ENCODE peak calls at places on chromosomes 16 and 17, in ten cellular contexts. One of them, this sample, is unnamed.

GRCh38 chr16:4924593-4925378 is 12.2 kb downstream of the PPL start:
- DNase-seq in heart left ventricle: no peak
- DNase-seq in HepG2: peak; percentile 84
- DNase-seq in stomach: peak; percentile 74
- DNase-seq in Peyer's patch: peak; percentile 66
- DNase-seq in A549: no peak
- DNase-seq in right lobe of liver: peak; percentile 91
- DNase-seq in transverse colon: peak; percentile 25
- DNase-seq in H54: no peak
- DNase-seq in tibial nerve: no peak
- DNase-seq in this sample: no peak

GRCh38 chr16:85796599-85796998 is 2.7 kb downstream of the EMC8 start:
- DNase-seq in heart left ventricle: no peak
- DNase-seq in HepG2: peak; percentile 17
- DNase-seq in stomach: no peak
- DNase-seq in Peyer's patch: no peak
- DNase-seq in A549: no peak
- DNase-seq in right lobe of liver: no peak
- DNase-seq in transverse colon: no peak
- DNase-seq in H54: no peak
- DNase-seq in tibial nerve: no peak
- DNase-seq in this sample: no peak

GRCh38 chr17:80673152-80673920 is 128.7 kb downstream of the RPTOR start:
- DNase-seq in heart left ventricle: no peak
- DNase-seq in HepG2: peak; percentile 98
- DNase-seq in stomach: no peak
- DNase-seq in Peyer's patch: no peak
- DNase-seq in A549: no peak
- DNase-seq in right lobe of liver: no peak
- DNase-seq in transverse colon: no peak
- DNase-seq in H54: no peak
- DNase-seq in tibial nerve: no peak
- DNase-seq in this sample: no peak

GRCh38 chr17:79950711-79951110 is 85.0 kb downstream of the TBC1D16 start:
- DNase-seq in heart left ventricle: no peak
- DNase-seq in HepG2: no peak
- DNase-seq in stomach: no peak
- DNase-seq in Peyer's patch: peak; percentile 37
- DNase-seq in A549: no peak
- DNase-seq in right lobe of liver: peak; percentile 35
- DNase-seq in transverse colon: no peak
- DNase-seq in H54: no peak
- DNase-seq in tibial nerve: no peak
- DNase-seq in this sample: no peak

GRCh38 chr16:89903908-89904515 is 14.7 kb upstream of the MC1R start:
- DNase-seq in heart left ventricle: no peak
- DNase-seq in HepG2: no peak
- DNase-seq in stomach: no peak
- DNase-seq in Peyer's patch: no peak
- DNase-seq in A549: no peak
- DNase-seq in right lobe of liver: no peak
- DNase-seq in transverse colon: no peak
- DNase-seq in H54: no peak
- DNase-seq in tibial nerve: no peak
- DNase-seq in this sample: no peak

GRCh38 chr16:69113216-69113615 is 7.8 kb downstream of the HAS3 start:
- DNase-seq in heart left ventricle: no peak
- DNase-seq in HepG2: no peak
- DNase-seq in stomach: no peak
- DNase-seq in Peyer's patch: no peak
- DNase-seq in A549: no peak
- DNase-seq in right lobe of liver: no peak
- DNase-seq in transverse colon: no peak
- DNase-seq in H54: no peak
- DNase-seq in tibial nerve: no peak
- DNase-seq in this sample: no peak

GRCh38 chr16:24771132-24771778 is 41.8 kb downstream of the TNRC6A start:
- DNase-seq in heart left ventricle: no peak
- DNase-seq in HepG2: no peak
- DNase-seq in stomach: no peak
- DNase-seq in Peyer's patch: no peak
- DNase-seq in A549: no peak
- DNase-seq in right lobe of liver: no peak
- DNase-seq in transverse colon: no peak
- DNase-seq in H54: no peak
- DNase-seq in tibial nerve: no peak
- DNase-seq in this sample: no peak

GRCh38 chr16:55040366-55041086 is 109.9 kb downstream of the IRX5 start:
- DNase-seq in heart left ventricle: no peak
- DNase-seq in HepG2: no peak
- DNase-seq in stomach: no peak
- DNase-seq in Peyer's patch: peak; percentile 22
- DNase-seq in A549: no peak
- DNase-seq in right lobe of liver: no peak
- DNase-seq in transverse colon: no peak
- DNase-seq in H54: no peak
- DNase-seq in tibial nerve: no peak
- DNase-seq in this sample: no peak

GRCh38 chr17:1492249-1493206 is at the start of gene MYO1C:
- DNase-seq in heart left ventricle: peak; percentile 67
- DNase-seq in HepG2: no peak
- DNase-seq in stomach: no peak
- DNase-seq in Peyer's patch: no peak
- DNase-seq in A549: no peak
- DNase-seq in right lobe of liver: no peak
- DNase-seq in transverse colon: no peak
- DNase-seq in H54: no peak
- DNase-seq in tibial nerve: no peak
- DNase-seq in this sample: no peak

GRCh38 chr17:1493291-1493980 is 950 bp upstream of the MYO1C start:
- DNase-seq in heart left ventricle: peak; percentile 72
- DNase-seq in HepG2: no peak
- DNase-seq in stomach: peak; percentile 53
- DNase-seq in Peyer's patch: no peak
- DNase-seq in A549: no peak
- DNase-seq in right lobe of liver: no peak
- DNase-seq in transverse colon: peak; percentile 66
- DNase-seq in H54: no peak
- DNase-seq in tibial nerve: no peak
- DNase-seq in this sample: no peak

GRCh38 chr17:1490643-1491405 is 1.7 kb downstream of the MYO1C start:
- DNase-seq in heart left ventricle: peak; percentile 85
- DNase-seq in HepG2: peak; percentile 35
- DNase-seq in stomach: peak; percentile 68
- DNase-seq in Peyer's patch: peak; percentile 87
- DNase-seq in A549: peak; percentile 58
- DNase-seq in right lobe of liver: peak; percentile 82
- DNase-seq in transverse colon: peak; percentile 84
- DNase-seq in H54: peak; percentile 87
- DNase-seq in tibial nerve: no peak
- DNase-seq in this sample: peak; percentile 72

GRCh38 chr17:1494203-1494602 is 1.7 kb upstream of the MYO1C start:
- DNase-seq in heart left ventricle: no peak
- DNase-seq in HepG2: no peak
- DNase-seq in stomach: no peak
- DNase-seq in Peyer's patch: no peak
- DNase-seq in A549: no peak
- DNase-seq in right lobe of liver: no peak
- DNase-seq in transverse colon: no peak
- DNase-seq in H54: no peak
- DNase-seq in tibial nerve: no peak
- DNase-seq in this sample: no peak

DNA sequence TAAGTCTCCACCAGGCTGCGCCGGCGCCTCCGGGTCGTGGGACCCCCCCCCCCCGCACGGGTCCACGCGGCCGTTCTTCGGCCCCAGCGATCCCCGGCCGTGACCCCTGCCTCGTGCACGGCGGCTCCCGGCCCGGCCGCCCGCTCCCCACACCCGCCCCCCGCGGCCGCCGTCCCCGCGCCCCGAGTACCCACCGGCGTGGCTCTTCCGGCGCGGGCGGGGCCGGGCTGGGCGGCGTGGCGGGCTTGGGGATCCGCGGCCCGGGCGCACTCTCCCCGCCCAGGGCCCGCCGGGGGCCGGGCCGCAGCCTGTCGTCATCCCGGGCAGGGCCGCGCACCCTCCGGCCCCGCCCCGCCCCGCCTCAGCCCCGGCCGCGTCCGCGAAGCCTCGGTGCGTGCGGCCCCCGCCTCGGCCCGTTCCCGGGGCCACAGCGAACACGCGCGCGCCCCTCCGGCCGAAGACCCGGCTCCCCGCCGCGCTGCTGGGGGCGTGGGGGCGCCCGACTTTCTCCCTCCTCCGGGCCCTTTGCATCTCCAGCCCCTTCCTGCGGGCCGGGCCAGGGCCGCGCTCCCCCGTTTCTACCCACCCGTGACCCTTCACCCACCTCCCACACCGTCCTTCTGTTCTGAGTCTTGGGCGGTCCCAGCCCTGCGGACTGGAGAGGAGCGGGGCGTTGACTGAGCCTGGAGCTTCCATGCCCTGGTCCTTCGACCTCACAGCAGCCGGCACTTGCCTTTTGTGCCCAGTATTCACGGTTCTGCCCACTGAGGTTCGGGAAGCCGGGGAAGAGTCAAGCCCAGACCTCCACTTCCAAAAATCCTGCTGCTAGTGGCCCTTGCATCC is 859 bp downstream of the MYO1C start:
- DNase-seq in heart left ventricle: peak; percentile 82
- DNase-seq in HepG2: no peak
- DNase-seq in stomach: peak; percentile 78
- DNase-seq in Peyer's patch: peak; percentile 83
- DNase-seq in A549: no peak
- DNase-seq in right lobe of liver: peak; percentile 79
- DNase-seq in transverse colon: peak; percentile 84
- DNase-seq in H54: peak; percentile 82
- DNase-seq in tibial nerve: no peak
- DNase-seq in this sample: peak; percentile 69
- TF ChIP-seq POLR2A in heart left ventricle: no peak
- TF ChIP-seq POLR2A in HepG2: no peak
- TF ChIP-seq POLR2A in stomach: no peak
- TF ChIP-seq POLR2A in Peyer's patch: no peak
- TF ChIP-seq POLR2A in A549: peak; percentile 30
- TF ChIP-seq POLR2A in right lobe of liver: no peak
- TF ChIP-seq POLR2A in transverse colon: peak; percentile 43
- TF ChIP-seq POLR2A in H54: no peak
- TF ChIP-seq POLR2A in tibial nerve: peak; percentile 43
- TF ChIP-seq POLR2A in this sample: no peak

GRCh38 chr16:11224096-11224893 is 31.7 kb downstream of the SOCS1 start:
- DNase-seq in heart left ventricle: peak; percentile 33
- DNase-seq in HepG2: peak; percentile 55
- DNase-seq in stomach: peak; percentile 71
- DNase-seq in Peyer's patch: peak; percentile 97
- DNase-seq in A549: no peak
- DNase-seq in right lobe of liver: peak; percentile 75
- DNase-seq in transverse colon: peak; percentile 86
- DNase-seq in H54: no peak
- DNase-seq in tibial nerve: peak; percentile 74
- DNase-seq in this sample: peak; percentile 77
- TF ChIP-seq POLR2A in heart left ventricle: no peak
- TF ChIP-seq POLR2A in HepG2: no peak
- TF ChIP-seq POLR2A in stomach: no peak
- TF ChIP-seq POLR2A in Peyer's patch: peak; percentile 58
- TF ChIP-seq POLR2A in A549: no peak
- TF ChIP-seq POLR2A in right lobe of liver: no peak
- TF ChIP-seq POLR2A in transverse colon: no peak
- TF ChIP-seq POLR2A in H54: no peak
- TF ChIP-seq POLR2A in tibial nerve: no peak
- TF ChIP-seq POLR2A in this sample: peak; percentile 78

DNA sequence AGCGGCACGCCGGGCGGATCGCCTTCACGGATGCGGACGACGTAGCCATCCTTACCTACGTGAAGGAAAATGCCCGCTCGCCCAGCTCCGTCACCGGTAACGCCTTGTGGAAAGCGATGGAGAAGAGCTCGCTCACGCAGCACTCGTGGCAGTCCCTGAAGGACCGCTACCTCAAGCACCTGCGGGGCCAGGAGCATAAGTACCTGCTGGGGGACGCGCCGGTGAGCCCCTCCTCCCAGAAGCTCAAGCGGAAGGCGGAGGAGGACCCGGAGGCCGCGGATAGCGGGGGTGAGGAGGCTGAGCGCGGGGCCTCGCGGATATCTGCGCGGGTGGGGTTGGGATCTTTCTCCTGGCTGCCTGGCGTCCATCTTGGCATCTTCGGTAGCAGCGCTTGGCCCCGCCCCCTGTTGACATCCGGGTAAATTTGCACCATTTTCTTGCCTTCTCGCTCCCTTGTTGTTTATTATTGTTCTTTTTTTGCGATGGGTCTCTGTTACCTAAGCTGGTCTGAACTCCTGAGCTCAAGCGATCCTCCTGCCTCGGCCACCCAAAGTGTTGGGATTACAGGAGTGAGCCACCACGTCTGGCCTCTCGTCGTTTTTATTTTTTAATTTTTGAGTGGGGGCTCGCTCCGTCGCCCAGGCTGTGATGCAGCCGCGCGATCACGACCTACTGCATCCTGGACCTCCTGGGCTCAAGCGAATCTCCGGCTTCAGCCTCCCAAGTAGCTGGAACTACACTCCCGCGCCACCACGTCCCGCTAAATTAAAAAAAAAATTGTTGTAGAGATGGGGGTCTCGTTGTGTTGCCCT is 898 bp downstream of the TERF2IP start:
- DNase-seq in heart left ventricle: peak; percentile 86
- DNase-seq in HepG2: peak; percentile 63
- DNase-seq in stomach: peak; percentile 86
- DNase-seq in Peyer's patch: peak; percentile 95
- DNase-seq in A549: peak; percentile 77
- DNase-seq in right lobe of liver: peak; percentile 83
- DNase-seq in transverse colon: peak; percentile 88
- DNase-seq in H54: peak; percentile 58
- DNase-seq in tibial nerve: peak; percentile 87
- DNase-seq in this sample: peak; percentile 94
- TF ChIP-seq POLR2A in heart left ventricle: no peak
- TF ChIP-seq POLR2A in HepG2: peak; percentile 71
- TF ChIP-seq POLR2A in stomach: no peak
- TF ChIP-seq POLR2A in Peyer's patch: no peak
- TF ChIP-seq POLR2A in A549: no peak
- TF ChIP-seq POLR2A in right lobe of liver: no peak
- TF ChIP-seq POLR2A in transverse colon: no peak
- TF ChIP-seq POLR2A in H54: peak; percentile 42
- TF ChIP-seq POLR2A in tibial nerve: peak; percentile 52
- TF ChIP-seq POLR2A in this sample: no peak

GRCh38 chr17:38455288-38455915 is 27.1 kb downstream of the ARHGAP23 start:
- DNase-seq in heart left ventricle: no peak
- DNase-seq in HepG2: no peak
- DNase-seq in stomach: no peak
- DNase-seq in Peyer's patch: no peak
- DNase-seq in A549: no peak
- DNase-seq in right lobe of liver: no peak
- DNase-seq in transverse colon: no peak
- DNase-seq in H54: no peak
- DNase-seq in tibial nerve: no peak
- DNase-seq in this sample: no peak

GRCh38 chr17:38452719-38453118 is 24.5 kb downstream of the ARHGAP23 start:
- DNase-seq in heart left ventricle: no peak
- DNase-seq in HepG2: no peak
- DNase-seq in stomach: no peak
- DNase-seq in Peyer's patch: no peak
- DNase-seq in A549: no peak
- DNase-seq in right lobe of liver: no peak
- DNase-seq in transverse colon: no peak
- DNase-seq in H54: no peak
- DNase-seq in tibial nerve: no peak
- DNase-seq in this sample: no peak

GRCh38 chr17:38453951-38454421 is 25.7 kb downstream of the ARHGAP23 start:
- DNase-seq in heart left ventricle: peak; percentile 66
- DNase-seq in HepG2: no peak
- DNase-seq in stomach: no peak
- DNase-seq in Peyer's patch: no peak
- DNase-seq in A549: peak; percentile 39
- DNase-seq in right lobe of liver: no peak
- DNase-seq in transverse colon: no peak
- DNase-seq in H54: no peak
- DNase-seq in tibial nerve: no peak
- DNase-seq in this sample: peak; percentile 21

GRCh38 chr17:38456031-38456815 is 28.0 kb downstream of the ARHGAP23 start:
- DNase-seq in heart left ventricle: no peak
- DNase-seq in HepG2: no peak
- DNase-seq in stomach: no peak
- DNase-seq in Peyer's patch: no peak
- DNase-seq in A549: no peak
- DNase-seq in right lobe of liver: no peak
- DNase-seq in transverse colon: no peak
- DNase-seq in H54: no peak
- DNase-seq in tibial nerve: no peak
- DNase-seq in this sample: peak; percentile 13

DNA sequence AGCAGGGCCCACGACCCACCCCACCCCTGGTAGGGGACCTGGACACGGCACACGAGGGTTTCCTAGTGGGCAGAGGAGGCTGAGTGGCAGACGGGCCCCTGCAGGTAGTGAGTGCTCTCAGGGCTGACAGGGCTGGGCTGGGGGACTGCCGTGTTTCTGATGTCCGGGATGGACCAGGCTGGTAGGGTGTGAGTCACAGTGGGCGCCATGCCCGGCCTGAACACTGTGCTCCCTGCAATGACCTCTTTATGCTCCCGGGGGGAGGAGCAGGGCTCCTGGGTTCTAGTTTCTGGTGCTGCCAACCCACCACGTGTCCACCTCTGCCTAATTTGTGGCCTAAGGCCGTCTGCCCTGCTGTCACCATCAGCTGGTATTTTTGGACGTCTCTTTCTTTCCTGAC is 26.3 kb downstream of the ARHGAP23 start:
- DNase-seq in heart left ventricle: peak; percentile 88
- DNase-seq in HepG2: no peak
- DNase-seq in stomach: peak; percentile 63
- DNase-seq in Peyer's patch: peak; percentile 59
- DNase-seq in A549: peak; percentile 79
- DNase-seq in right lobe of liver: no peak
- DNase-seq in transverse colon: peak; percentile 55
- DNase-seq in H54: peak; percentile 93
- DNase-seq in tibial nerve: peak; percentile 52
- DNase-seq in this sample: peak; percentile 30
- TF ChIP-seq POLR2A in heart left ventricle: no peak
- TF ChIP-seq POLR2A in HepG2: no peak
- TF ChIP-seq POLR2A in stomach: no peak
- TF ChIP-seq POLR2A in Peyer's patch: no peak
- TF ChIP-seq POLR2A in A549: no peak
- TF ChIP-seq POLR2A in right lobe of liver: no peak
- TF ChIP-seq POLR2A in transverse colon: no peak
- TF ChIP-seq POLR2A in H54: peak; percentile 48
- TF ChIP-seq POLR2A in tibial nerve: peak; percentile 37
- TF ChIP-seq POLR2A in this sample: no peak